ENCODE peak calls at places on chromosomes 11 and 22, in seven cellular contexts. M, D, F, R, L, Y and A are unnamed samples.
A peak's percentile ranks its signal among the peaks of the same experiment; 100 is the strongest.

GRCh38 chr22:29167032-29167911 is 38.4 kb upstream of the EMID1 start:
- DNase-seq in R (peak; percentile 25), F (no peak), L (no peak), D (no peak), M (no peak), Y (no peak), A (no peak)

GRCh38 chr11:118224512-118225180 is at the start of gene JAML:
- DNase-seq in L (no peak), D (no peak), M (no peak), F (no peak), R (peak; percentile 88), Y (peak; percentile 29), A (no peak)

GRCh38 chr11:2107941-2108630 is 31.1 kb downstream of the IGF2 start:
- DNase-seq in L (no peak), M (no peak), R (no peak), D (peak; percentile 25), Y (no peak), F (no peak), A (no peak)

GRCh38 chr11:19279455-19279854 is 38.7 kb upstream of the E2F8 start:
- DNase-seq in M (no peak), D (no peak), L (peak; percentile 22), F (no peak), Y (no peak), R (no peak), A (no peak)

GRCh38 chr11:77065878-77066228 is 918 bp upstream of the CAPN5 start:
- DNase-seq in R (peak; percentile 13), Y (no peak), D (peak; percentile 61), M (peak; percentile 41), F (no peak), L (no peak), A (peak; percentile 83)

GRCh38 chr22:26406118-26406517 is 22.9 kb upstream of the ASPHD2 start:
- DNase-seq in M (no peak), L (no peak), Y (no peak), R (no peak), D (no peak), F (no peak), A (no peak)

GRCh38 chr11:11722246-11722645 is 100.4 kb upstream of the GALNT18 start:
- DNase-seq in M (no peak), R (no peak), L (no peak), F (no peak), D (no peak), Y (no peak), A (no peak)

GRCh38 chr11:26227883-26228502 is 103.9 kb upstream of the ANO3 start:
- DNase-seq in F (no peak), Y (no peak), D (no peak), L (no peak), M (no peak), R (no peak), A (no peak)

GRCh38 chr22:34111210-34111824 is 191.0 kb upstream of the LARGE1 start:
- DNase-seq in M (peak; percentile 9), R (no peak), D (no peak), Y (peak; percentile 33), F (no peak), L (no peak), A (peak; percentile 59)

GRCh38 chr22:32794449-32795213 is 6.9 kb upstream of the TIMP3 start:
- DNase-seq in R (no peak), L (peak; percentile 10), M (no peak), D (no peak), Y (no peak), F (no peak), A (no peak)

DNA sequence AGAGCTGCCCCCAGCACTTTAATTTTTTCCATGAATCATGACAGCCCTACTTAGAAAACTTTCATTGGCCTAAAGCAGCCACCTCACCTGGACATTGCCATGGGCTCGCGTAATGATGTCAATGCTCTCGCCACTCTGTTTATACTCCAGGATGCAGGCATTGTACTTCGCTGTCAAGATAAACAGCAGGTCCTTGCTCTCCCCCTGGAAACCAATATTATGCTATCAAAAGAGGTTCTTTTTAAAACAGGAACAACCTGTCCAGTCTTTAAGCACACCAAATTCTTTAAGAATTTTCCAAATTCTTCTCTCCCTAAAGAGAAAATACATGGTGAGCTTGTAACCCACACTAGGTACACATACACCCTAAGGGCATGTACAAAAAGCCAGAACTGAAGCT is 3.0 kb downstream of the DDB1 start:
- DNase-seq in Y (no peak), R (no peak), F (no peak), D (no peak), L (no peak), M (no peak), A (no peak)
- H3K36me3 ChIP-seq in Y (peaks cover 52% of the 10 kb centered on the region), R (peaks cover 49% of the 10 kb centered on the region), F (peaks cover 29% of the 10 kb centered on the region), D (peaks cover 53% of the 10 kb centered on the region), L (peaks cover 30% of the 10 kb centered on the region), M (peaks cover 61% of the 10 kb centered on the region), A (peaks cover 35% of the 10 kb centered on the region)

DNA sequence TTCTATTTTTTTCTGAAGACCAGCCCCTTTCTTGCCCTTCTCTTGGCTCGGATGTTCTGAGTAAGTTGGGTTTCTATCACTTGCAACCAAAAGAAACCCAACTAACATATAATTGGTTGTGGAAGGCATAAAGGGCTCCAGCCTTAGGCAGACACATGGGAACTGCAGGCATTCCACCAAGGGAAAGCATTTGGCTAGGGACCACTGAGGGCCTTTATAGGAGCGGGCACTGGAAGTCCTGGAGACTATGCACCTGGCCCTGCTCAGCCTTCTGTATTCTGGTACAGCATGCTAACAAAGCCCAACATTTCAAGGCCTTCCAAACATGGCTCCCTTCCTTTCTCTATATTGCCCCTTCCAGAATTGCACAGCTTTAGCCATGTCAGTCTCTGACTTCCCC is 17.6 kb upstream of the LMO1 start:
- DNase-seq in F (no peak), M (no peak), L (no peak), D (peak; percentile 6), Y (no peak), R (no peak), A (no peak)
- H3K27me3 ChIP-seq in F (no peaks in the 10 kb centered on the region), M (no peaks in the 10 kb centered on the region), L (no peaks in the 10 kb centered on the region), D (peaks cover 2% of the 10 kb centered on the region), Y (no peaks in the 10 kb centered on the region), R (no peaks in the 10 kb centered on the region), A (no peaks in the 10 kb centered on the region)

GRCh38 chr22:31105282-31105929 is 2.0 kb downstream of the SELENOM start:
- DNase-seq in M (peak; percentile 7), D (no peak), R (no peak), Y (no peak), L (no peak), F (no peak), A (no peak)
- H3K4me3 ChIP-seq in M (no peak overlapping the region), D (peak overlapping the region; percentile 81), R (no peak overlapping the region), Y (peak overlapping the region; percentile 87), L (no peak overlapping the region), F (peak overlapping the region; percentile 94), A (no peak overlapping the region)

DNA sequence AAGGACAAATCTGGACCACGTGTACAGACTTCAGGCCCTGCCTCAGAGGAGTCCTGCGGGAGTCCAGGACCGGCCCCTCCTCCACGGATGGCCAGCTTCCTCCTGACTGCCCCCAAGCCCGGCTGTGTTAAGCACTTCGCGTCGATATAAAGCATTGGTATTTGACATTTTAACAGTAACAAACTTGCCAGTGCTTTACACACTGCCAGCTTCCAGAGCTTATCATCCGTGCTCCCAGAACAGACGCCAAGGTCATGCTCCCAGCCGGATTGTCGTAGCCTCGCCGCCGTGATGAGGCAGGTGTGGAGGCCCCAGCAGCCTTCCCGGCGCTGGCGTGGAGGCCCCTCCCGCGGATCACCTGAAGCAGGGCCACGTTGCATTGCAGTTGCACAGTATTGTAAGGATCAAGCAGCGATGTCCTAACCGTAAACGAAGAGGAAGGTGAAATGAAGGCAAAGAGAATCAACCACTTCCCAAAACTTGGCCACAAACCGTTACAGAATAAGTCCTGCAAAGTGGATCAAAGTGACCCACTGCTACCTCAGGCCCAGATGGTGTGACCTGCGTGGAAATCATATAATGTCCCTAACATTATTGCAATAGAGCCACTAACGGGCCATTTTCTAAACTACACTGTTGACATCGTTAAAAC is 51.7 kb downstream of the CERK start:
- DNase-seq in D (no peak), R (no peak), L (no peak), M (peak; percentile 67), F (no peak), Y (peak; percentile 76), A (no peak)
- H3K36me3 ChIP-seq in D (peaks cover 56% of the 10 kb centered on the region), R (peaks cover 48% of the 10 kb centered on the region), L (peaks cover 14% of the 10 kb centered on the region), M (peaks cover 63% of the 10 kb centered on the region), F (peaks cover 42% of the 10 kb centered on the region), Y (peaks cover 63% of the 10 kb centered on the region), A (peaks cover 32% of the 10 kb centered on the region)

GRCh38 chr11:8241373-8242112 is 22.1 kb downstream of the LMO1 start:
- DNase-seq in R (no peak), L (no peak), D (no peak), F (no peak), M (no peak), Y (no peak), A (no peak)

GRCh38 chr11:8239536-8240228 is 24.0 kb downstream of the LMO1 start:
- DNase-seq in M (no peak), D (peak; percentile 12), Y (no peak), L (no peak), F (no peak), R (no peak), A (no peak)

GRCh38 chr11:8242480-8243280 is 21.0 kb downstream of the LMO1 start:
- DNase-seq in L (no peak), D (no peak), M (no peak), Y (no peak), R (no peak), F (no peak), A (no peak)

GRCh38 chr11:8242113-8242475 is 21.6 kb downstream of the LMO1 start:
- DNase-seq in F (no peak), M (no peak), L (no peak), Y (no peak), R (no peak), D (no peak), A (no peak)

GRCh38 chr11:8243458-8243857 is 20.2 kb downstream of the LMO1 start:
- DNase-seq in F (no peak), D (no peak), Y (no peak), R (no peak), L (no peak), M (no peak), A (no peak)
- H3K27me3 ChIP-seq in F (no peaks in the 10 kb centered on the region), D (no peaks in the 10 kb centered on the region), Y (no peaks in the 10 kb centered on the region), R (no peaks in the 10 kb centered on the region), L (no peaks in the 10 kb centered on the region), M (no peaks in the 10 kb centered on the region), A (no peaks in the 10 kb centered on the region)

DNA sequence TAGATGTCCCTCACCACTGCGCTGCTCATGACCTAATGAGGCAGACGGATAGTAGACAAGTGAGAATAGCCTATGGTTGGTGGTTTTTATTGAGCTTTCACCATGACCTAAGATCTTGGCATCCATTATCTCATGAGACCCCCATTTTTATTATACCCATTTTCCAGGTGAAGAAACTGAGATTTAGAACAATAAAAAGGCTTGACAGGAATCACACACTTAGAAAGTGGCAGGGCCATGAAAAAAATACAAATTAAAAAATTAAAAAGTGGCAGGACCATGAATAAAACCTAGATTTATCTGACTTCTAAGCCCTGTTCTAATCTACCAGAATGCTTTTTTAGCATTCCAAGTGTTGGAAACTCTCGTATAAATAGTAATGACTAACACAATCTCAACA is 1.1 kb downstream of the LRRC55 start:
- DNase-seq in D (no peak), L (no peak), M (no peak), Y (no peak), F (no peak), R (no peak), A (no peak)
- H3K4me3 ChIP-seq in D (no peak overlapping the region), L (no peak overlapping the region), M (no peak overlapping the region), Y (no peak overlapping the region), F (no peak overlapping the region), R (no peak overlapping the region), A (no peak overlapping the region)

DNA sequence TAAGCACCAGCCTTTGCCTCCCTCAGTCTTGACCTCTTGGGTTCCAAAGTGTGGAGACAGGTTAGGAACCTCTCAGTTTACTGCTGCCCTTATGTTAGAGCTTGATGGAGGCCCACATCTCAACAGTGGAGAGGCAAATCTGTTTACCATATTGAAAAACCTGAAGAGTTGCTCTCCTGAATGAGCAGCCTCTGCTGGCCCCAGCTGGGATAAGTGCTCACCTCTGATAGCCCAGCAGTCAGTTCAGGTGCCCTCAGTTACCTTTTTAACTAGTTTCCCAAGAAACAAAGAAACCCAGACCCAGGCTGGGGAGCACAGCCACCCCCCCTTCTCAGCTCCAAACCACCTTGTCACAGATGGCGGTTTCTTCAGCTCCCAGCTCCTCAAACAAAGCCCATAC is 57.1 kb downstream of the PPFIBP2 start:
- DNase-seq in R (no peak), L (no peak), D (no peak), Y (no peak), M (no peak), F (no peak), A (no peak)
- H3K36me3 ChIP-seq in R (peaks cover 14% of the 10 kb centered on the region), L (no peaks in the 10 kb centered on the region), D (no peaks in the 10 kb centered on the region), Y (no peaks in the 10 kb centered on the region), M (peaks cover 9% of the 10 kb centered on the region), F (no peaks in the 10 kb centered on the region), A (no peaks in the 10 kb centered on the region)